ENCODE peak calls at places on chromosomes 12 and 14, in eight cellular contexts. X is astrocyte, I is skeletal muscle cell, W is EL, K is AG10803, E is nucleus accumbens, L is NCI-H1092 treated with DMSO at 0.1 percent for 48 hours, G is T1000. B is an unnamed sample.

GRCh38 chr12:42706331-42706730 is 116.8 kb upstream of the PRICKLE1 start:
- DNase-seq in X (no peak), I (no peak), W (peak; percentile 70), K (peak; percentile 41), E (no peak), L (no peak), G (no peak), B (no peak)

GRCh38 chr14:61335876-61336275 is 14.5 kb downstream of the PRKCH start:
- DNase-seq in X (no peak), I (no peak), W (no peak), K (no peak), E (no peak), L (no peak), G (no peak), B (no peak)

GRCh38 chr14:24275524-24276139 is 4.2 kb upstream of the RABGGTA start:
- DNase-seq in X (no peak), I (no peak), W (no peak), K (no peak), E (no peak), L (no peak), G (no peak), B (no peak)

GRCh38 chr14:94542111-94542810 is 19.0 kb upstream of the SERPINA4 start:
- DNase-seq in X (peak; percentile 37), I (no peak), W (peak; percentile 85), K (peak; percentile 56), E (no peak), L (no peak), G (no peak), B (no peak)

GRCh38 chr12:108861878-108862587 is 4.7 kb upstream of the SSH1 start:
- DNase-seq in X (no peak), I (no peak), W (no peak), K (no peak), E (no peak), L (no peak), G (no peak), B (no peak)

GRCh38 chr12:107461222-107461980 is 224.2 kb upstream of the PWP1 start:
- DNase-seq in X (peak; percentile 89), I (peak; percentile 72), W (peak; percentile 83), K (peak; percentile 76), E (no peak), L (no peak), G (peak; percentile 15), B (peak; percentile 52)

GRCh38 chr14:68694516-68695235 is 98.2 kb downstream of the ZFP36L1 start:
- DNase-seq in X (peak; percentile 66), I (no peak), W (peak; percentile 38), K (peak; percentile 91), E (no peak), L (no peak), G (no peak), B (no peak)

GRCh38 chr12:108175310-108175709 is 46.2 kb downstream of the WSCD2 start:
- DNase-seq in X (no peak), I (no peak), W (no peak), K (no peak), E (no peak), L (no peak), G (no peak), B (peak; percentile 49)

GRCh38 chr12:18153826-18154225 is 63.8 kb upstream of the RERGL start:
- DNase-seq in X (no peak), I (no peak), W (no peak), K (no peak), E (no peak), L (no peak), G (no peak), B (no peak)

GRCh38 chr12:53844989-53845836 is 93.4 kb upstream of the HOXC13 start:
- DNase-seq in X (peak; percentile 32), I (no peak), W (peak; percentile 93), K (peak; percentile 54), E (no peak), L (no peak), G (peak; percentile 100), B (no peak)

GRCh38 chr14:23068792-23069412 is 11.6 kb upstream of the CDH24 start:
- DNase-seq in X (peak; percentile 78), I (peak; percentile 69), W (peak; percentile 95), K (peak; percentile 89), E (no peak), L (no peak), G (no peak), B (peak; percentile 95)

GRCh38 chr12:99043319-99043914 is 398.3 kb downstream of the APAF1 start:
- DNase-seq in X (peak; percentile 35), I (peak; percentile 1), W (peak; percentile 48), K (peak; percentile 66), E (peak; percentile 26), L (peak; percentile 50), G (peak; percentile 23), B (peak; percentile 76)

GRCh38 chr12:29148065-29148957 is 767 bp upstream of the FAR2 start:
- DNase-seq in X (no peak), I (no peak), W (peak; percentile 49), K (peak; percentile 1), E (no peak), L (peak; percentile 11), G (no peak), B (peak; percentile 42)

GRCh38 chr12:120196363-120196762 is 1.8 kb upstream of the GCN1 start:
- DNase-seq in X (no peak), I (no peak), W (peak; percentile 29), K (no peak), E (no peak), L (no peak), G (no peak), B (no peak)

GRCh38 chr14:97196336-97196735 is 399.2 kb downstream of the VRK1 start:
- DNase-seq in X (no peak), I (no peak), W (no peak), K (no peak), E (no peak), L (no peak), G (no peak), B (no peak)